ENCODE peak calls at places on chromosomes 6 and 20, in eight cellular contexts. R is stomach, W is transverse colon, A is endothelial cell of umbilical vein, H is sigmoid colon, I is K562, Z is upper lobe of left lung, T is HepG2. C is an unnamed sample. For H3K4me1, the result is how much of the 10 kb centered on the place peaks cover.

GRCh38 chr6:53119772-53120409 is 28.8 kb downstream of the GCM1 start:
- DNase-seq in W (peak), A (no peak), R (peak), Z (no peak), H (no peak), I (no peak), T (peak), C (no peak)

GRCh38 chr6:139256087-139256486 is 35.7 kb downstream of the TXLNB start:
- DNase-seq in I (no peak), A (no peak), T (no peak), R (no peak), H (no peak), Z (no peak), W (no peak), C (no peak)

GRCh38 chr6:135519343-135519742 is 21.8 kb upstream of the AHI1 start:
- DNase-seq in I (no peak), W (no peak), T (no peak), A (no peak), H (no peak), R (no peak), Z (no peak), C (no peak)

GRCh38 chr6:24667378-24667803 is 514 bp downstream of the ACOT13 start:
- DNase-seq in R (no peak), W (peak), H (no peak), T (peak), Z (no peak), I (no peak), A (no peak), C (no peak)

GRCh38 chr20:53678315-53678989 is 84.8 kb upstream of the ZNF217 start:
- DNase-seq in R (no peak), A (no peak), T (no peak), I (no peak), Z (no peak), W (no peak), H (no peak), C (no peak)

GRCh38 chr6:134029495-134030455 is 22.6 kb downstream of the SLC2A12 start:
- DNase-seq in H (no peak), W (no peak), I (peak), R (no peak), A (peak), T (no peak), Z (no peak), C (no peak)

GRCh38 chr6:4603291-4603690 is 172.9 kb upstream of the CDYL start:
- DNase-seq in I (no peak), R (peak), T (no peak), H (peak), W (peak), A (peak), Z (no peak), C (peak)

GRCh38 chr6:6889601-6890000 is 218.2 kb upstream of the RREB1 start:
- DNase-seq in T (no peak), A (no peak), W (no peak), I (no peak), H (no peak), R (no peak), Z (no peak), C (no peak)

GRCh38 chr6:150263765-150264415 is 104.9 kb upstream of the IYD start:
- DNase-seq in A (no peak), T (no peak), R (no peak), W (no peak), I (no peak), Z (peak), H (no peak), C (no peak)

GRCh38 chr6:40882321-40882720 is 156.7 kb downstream of the UNC5CL start:
- DNase-seq in I (no peak), A (no peak), W (no peak), R (no peak), H (no peak), Z (peak), T (no peak), C (no peak)

GRCh38 chr6:70706491-70707123 is 38.9 kb downstream of the SMAP1 start:
- DNase-seq in A (peak), I (no peak), H (no peak), Z (no peak), R (no peak), T (peak), W (no peak), C (no peak)

GRCh38 chr20:23702021-23702420 is 13.2 kb upstream of the CST4 start:
- DNase-seq in I (no peak), Z (no peak), R (no peak), H (no peak), A (no peak), T (no peak), W (no peak), C (no peak)

DNA sequence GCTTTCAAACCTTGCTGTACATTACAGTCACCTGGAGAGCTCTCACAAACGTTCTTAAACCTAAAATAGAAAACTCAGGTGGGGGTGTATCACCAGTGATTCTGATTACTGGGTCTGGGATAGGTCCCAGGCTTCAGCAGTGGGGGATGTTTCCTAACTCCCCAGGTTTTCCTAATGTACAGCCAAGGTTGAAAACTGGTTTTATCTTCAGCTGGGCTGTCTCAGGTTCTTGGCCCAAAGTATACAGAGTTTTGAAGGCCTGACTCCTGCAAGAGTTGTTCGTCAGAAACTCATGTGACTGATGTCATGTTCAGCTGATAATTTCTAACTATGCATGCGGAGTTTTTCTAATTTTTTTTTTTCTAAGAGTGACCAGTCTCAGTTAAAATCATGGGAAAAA is 9.8 kb downstream of the SYCP2L start:
- DNase-seq in T (no peak), A (no peak), Z (no peak), I (no peak), W (no peak), H (no peak), R (no peak), C (no peak)
- TF ChIP-seq POLR2AphosphoS5 in T (no peak), A (no peak), Z (no peak), I (no peak), W (no peak), H (no peak), R (no peak), C (no peak)

DNA sequence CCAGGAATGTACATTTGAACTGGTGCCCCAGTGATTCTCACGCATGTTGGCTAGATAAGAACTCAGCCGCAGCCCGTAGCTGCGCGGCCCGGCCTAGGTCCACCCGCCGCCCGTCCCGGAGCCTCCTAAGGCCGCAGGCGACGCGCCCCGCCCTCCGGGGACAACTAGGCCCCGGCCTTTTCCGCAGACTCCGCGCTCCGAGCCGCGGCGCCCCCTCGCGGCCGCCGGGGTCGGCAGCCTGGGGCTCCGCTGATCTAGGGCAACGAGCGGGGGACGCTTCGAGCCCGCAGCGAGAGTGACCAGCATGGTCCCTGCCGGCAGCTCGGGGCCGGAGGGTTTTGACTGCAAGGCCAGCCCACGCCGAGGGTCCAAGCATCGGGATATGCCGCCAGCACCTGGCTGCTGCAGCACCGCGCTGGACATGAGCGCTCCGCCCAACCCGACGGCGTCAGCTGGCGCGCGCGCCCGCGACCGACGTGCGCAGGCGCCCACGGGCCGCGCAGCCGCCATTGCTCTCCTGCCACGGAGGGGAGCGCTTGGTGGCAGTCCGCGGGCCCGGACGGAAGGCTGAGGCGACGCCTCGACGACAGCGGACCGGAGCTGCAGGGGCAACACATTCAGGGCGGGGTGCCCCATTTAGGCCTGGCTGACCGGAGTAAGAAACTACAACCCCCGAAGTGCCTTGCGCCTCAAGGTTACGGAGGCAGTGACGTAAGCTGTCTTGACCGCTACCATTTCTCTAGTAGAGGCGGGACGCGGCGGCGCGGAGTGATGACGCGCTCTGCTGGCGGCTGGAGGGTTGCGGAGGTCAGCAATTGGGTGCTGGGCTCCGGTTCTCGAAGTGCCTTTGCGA is at the start of gene AP5S1:
- DNase-seq in I (peak), A (peak), Z (peak), T (peak), W (peak), H (peak), R (peak), C (peak)
- H3K4me1 ChIP-seq in I (under half), A (under half), Z (under half), T (under half), W (under half), H (under half), R (under half), C (under half)

DNA sequence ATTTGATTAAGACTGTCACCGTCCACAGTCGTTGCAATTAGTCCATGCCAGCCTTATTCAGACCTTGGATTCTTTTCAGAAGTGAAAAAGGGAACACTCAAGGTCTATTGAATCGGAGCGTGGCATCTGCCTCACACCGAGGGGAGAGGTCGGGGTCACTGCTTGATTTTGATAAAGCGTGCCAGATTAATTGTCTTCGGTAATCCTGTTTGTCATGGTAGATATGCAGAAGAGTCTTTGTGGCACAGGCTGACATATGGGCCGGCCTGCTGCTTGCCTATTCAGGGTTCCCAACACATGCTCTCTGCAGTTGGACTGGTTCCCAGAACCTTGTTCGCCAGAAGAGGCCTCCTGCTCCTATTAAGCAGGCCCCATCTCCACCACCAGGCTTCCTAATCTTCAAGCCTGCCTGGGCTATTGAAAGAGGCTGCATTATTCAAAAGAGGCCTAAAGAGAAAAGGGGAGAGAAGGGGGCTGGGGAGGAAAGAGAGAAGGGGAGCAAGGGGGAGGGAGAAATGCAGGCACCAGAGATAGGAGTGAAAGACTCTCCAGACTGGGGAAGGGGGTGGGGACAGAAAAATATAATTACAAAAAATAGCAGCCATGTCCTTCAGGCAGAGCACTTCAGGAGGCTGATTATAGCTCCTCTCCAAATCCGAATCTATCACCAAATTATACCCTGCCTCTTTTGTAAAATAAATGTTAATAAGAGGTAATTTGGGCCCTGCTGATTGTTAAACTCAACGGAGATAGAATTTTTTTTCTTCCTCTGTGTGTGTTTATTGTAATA is 611.3 kb downstream of the HDGFL1 start:
- DNase-seq in A (no peak), Z (no peak), I (no peak), W (peak), H (peak), R (peak), T (no peak), C (no peak)
- H3K27ac ChIP-seq in A (no peak), Z (no peak), I (no peak), W (no peak), H (no peak), R (no peak), T (no peak), C (no peak)

GRCh38 chr6:15518057-15518456 is 144.8 kb downstream of the DTNBP1 start:
- DNase-seq in W (no peak), I (no peak), H (peak), Z (no peak), T (no peak), A (no peak), R (no peak), C (peak)

GRCh38 chr6:15520616-15521203 is 142.1 kb downstream of the DTNBP1 start:
- DNase-seq in H (no peak), W (no peak), I (no peak), A (no peak), R (no peak), Z (no peak), T (no peak), C (no peak)

GRCh38 chr6:15521516-15521915 is 141.3 kb downstream of the DTNBP1 start:
- DNase-seq in T (no peak), R (no peak), H (peak), W (no peak), A (no peak), I (no peak), Z (no peak), C (peak)

GRCh38 chr6:15518878-15519277 is 143.9 kb downstream of the DTNBP1 start:
- DNase-seq in A (no peak), H (peak), R (no peak), Z (no peak), W (no peak), I (no peak), T (no peak), C (peak)

DNA sequence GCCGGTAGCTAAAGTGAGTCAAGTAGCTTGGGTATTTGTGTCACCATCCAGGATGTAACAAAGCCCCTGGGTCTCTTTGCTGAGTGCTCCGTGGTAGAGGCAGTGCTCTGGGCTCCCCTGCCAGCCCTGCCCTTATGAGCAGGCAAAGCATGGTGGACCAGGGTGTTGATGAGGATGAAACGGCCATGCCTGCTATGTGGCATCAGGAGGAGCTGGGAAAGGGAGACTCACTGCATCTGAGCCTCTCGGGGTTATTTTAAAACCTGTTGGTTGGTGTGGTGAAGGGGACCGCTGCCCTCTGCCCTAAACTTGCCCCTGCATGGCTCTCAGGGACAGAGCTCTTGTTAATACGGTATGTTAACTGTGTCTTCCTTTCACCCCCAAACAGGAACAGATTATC is 143.1 kb downstream of the DTNBP1 start:
- DNase-seq in I (no peak), W (no peak), H (peak), T (no peak), R (no peak), A (no peak), Z (no peak), C (peak)
- TF ChIP-seq POLR2AphosphoS5 in I (no peak), W (no peak), H (no peak), T (no peak), R (no peak), A (no peak), Z (no peak), C (no peak)

DNA sequence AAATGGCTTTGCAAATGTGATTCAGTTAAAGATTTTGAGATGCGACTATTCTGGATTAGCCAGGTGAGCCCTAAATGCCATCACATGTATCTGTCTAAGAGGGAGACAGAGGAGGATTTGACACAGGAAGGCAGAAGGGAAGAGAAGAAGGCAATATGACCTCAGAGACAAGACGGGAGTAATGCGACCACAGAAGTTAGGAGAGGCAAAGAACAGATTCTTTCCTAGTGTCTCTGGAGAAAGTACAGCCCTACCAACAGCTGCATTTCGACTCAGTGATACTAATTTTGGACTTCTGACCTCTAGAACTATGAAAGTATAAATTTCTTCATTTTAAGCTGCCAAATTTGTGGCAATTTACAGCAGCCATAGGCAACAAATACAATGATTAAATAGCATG is 24.2 kb upstream of the TPD52L1 start:
- DNase-seq in W (no peak), H (no peak), R (no peak), T (no peak), A (no peak), Z (no peak), I (no peak), C (no peak)
- H3K4me1 ChIP-seq in W (under half), H (under half), R (under half), T (under half), A (under half), Z (under half), I (under half), C (under half)

GRCh38 chr6:158498362-158498761 is 61.5 kb upstream of the TMEM181 start:
- DNase-seq in A (no peak), R (no peak), T (no peak), W (no peak), H (no peak), I (no peak), Z (no peak), C (no peak)
- H3K27ac ChIP-seq in A (no peak), R (no peak), T (no peak), W (no peak), H (no peak), I (no peak), Z (no peak), C (no peak)

DNA sequence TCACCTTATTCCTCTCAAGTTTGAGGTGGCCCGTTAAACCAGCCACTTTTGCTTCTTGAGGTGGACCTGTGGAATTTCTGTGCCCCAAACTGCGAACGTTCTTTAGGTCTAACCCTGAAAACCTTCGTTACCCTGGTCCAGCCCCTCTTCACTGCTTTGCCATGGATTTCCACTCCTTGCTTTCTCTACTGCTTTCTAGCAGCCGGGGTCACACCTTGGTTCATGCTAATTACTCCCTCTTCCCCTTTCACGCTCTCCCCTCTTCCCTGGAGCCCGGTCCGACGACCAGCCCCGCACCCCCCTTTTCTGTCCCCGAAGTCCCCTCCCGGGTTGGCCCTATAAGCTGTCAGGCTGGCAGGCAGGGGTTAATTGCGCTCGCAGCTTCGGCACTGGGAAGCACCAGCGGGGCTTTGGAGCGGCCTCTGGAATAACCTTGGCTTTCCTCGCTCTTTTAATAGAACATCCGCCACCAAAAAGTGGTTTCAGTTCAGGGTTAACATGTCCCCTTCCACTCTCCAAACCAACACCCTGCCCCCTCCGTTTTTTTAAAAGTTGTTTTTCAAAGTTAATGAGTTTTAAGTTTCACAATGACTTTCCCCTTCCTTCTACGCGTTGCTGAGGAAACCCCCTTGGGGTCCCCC is 1.4 kb upstream of the HIVEP1 start:
- DNase-seq in Z (peak), I (peak), A (no peak), H (peak), W (peak), T (no peak), R (peak), C (peak)
- TF ChIP-seq POLR2AphosphoS5 in Z (no peak), I (no peak), A (no peak), H (peak), W (no peak), T (no peak), R (no peak), C (no peak)

DNA sequence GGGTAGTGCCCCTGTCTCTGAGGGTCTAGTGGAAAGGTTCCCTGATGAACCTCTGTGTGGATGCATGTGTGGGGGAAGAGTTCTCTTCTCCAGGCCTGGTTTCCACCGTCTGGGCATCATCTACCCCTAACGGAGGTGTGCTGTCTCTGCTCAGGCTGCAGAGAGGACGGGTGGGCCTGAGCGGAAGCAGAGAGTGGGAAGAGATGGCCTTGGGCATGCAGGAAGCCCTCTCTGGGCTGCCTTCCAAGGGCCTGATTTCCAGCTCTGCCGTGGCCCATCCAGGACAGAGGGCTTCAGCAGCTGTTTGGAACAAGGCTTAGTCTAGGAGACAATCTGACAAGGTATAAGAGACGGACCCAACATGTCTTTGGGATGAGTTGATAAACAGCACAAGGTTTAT is 220.1 kb upstream of the DTNBP1 start:
- DNase-seq in T (no peak), I (no peak), H (no peak), Z (no peak), A (peak), W (no peak), R (no peak), C (no peak)
- H3K4me1 ChIP-seq in T (under half), I (under half), H (under half), Z (under half), A (under half), W (under half), R (under half), C (under half)